ENCODE peak calls at places on chromosomes 2 and 18, in six cellular contexts. H, Q, T, W, O and P are unnamed samples.

GRCh38 chr18:45245036-45245638 is 370.1 kb upstream of the SLC14A2 start:
- DNase-seq in Q (no peak), O (no peak), T (no peak), H (no peak), W (no peak), P (no peak)

GRCh38 chr2:119723784-119724467 is 35.8 kb upstream of the PTPN4 start:
- DNase-seq in W (no peak), Q (no peak), H (no peak), T (no peak), O (no peak), P (peak)

GRCh38 chr2:36797324-36798070 is 101.0 kb downstream of the VIT start:
- DNase-seq in H (peak), Q (no peak), T (no peak), O (no peak), W (no peak), P (peak)

GRCh38 chr2:9127316-9127715 is 79.3 kb upstream of the ASAP2 start:
- DNase-seq in H (no peak), T (no peak), Q (no peak), W (no peak), O (no peak), P (no peak)

GRCh38 chr2:14751581-14751980 is 119.1 kb downstream of the LRATD1 start:
- DNase-seq in Q (no peak), W (no peak), T (no peak), H (no peak), O (no peak), P (no peak)

GRCh38 chr18:22207022-22207758 is 37.8 kb downstream of the GATA6 start:
- DNase-seq in H (peak), W (no peak), T (no peak), Q (no peak), O (no peak), P (peak)

GRCh38 chr18:7812431-7813063 is 245.4 kb downstream of the PTPRM start:
- DNase-seq in Q (peak), T (no peak), H (peak), W (no peak), O (no peak), P (peak)

GRCh38 chr2:105858868-105859693 is 114.4 kb downstream of the NCK2 start:
- DNase-seq in H (no peak), Q (no peak), O (no peak), W (peak), T (no peak), P (no peak)

GRCh38 chr2:42010743-42011298 is 37.0 kb upstream of the PKDCC start:
- DNase-seq in H (peak), Q (no peak), O (no peak), W (no peak), T (no peak), P (peak)

GRCh38 chr2:228986961-228987360 is 284.1 kb downstream of the PID1 start:
- DNase-seq in Q (no peak), T (no peak), H (peak), O (no peak), W (no peak), P (no peak)

GRCh38 chr2:102736174-102736606 is 25.6 kb upstream of the TMEM182 start:
- DNase-seq in H (peak), Q (peak), T (peak), O (peak), W (peak), P (peak)

GRCh38 chr2:174059178-174059874 is 94.2 kb upstream of the SP3 start:
- DNase-seq in Q (peak), H (peak), O (peak), T (no peak), W (no peak), P (peak)

GRCh38 chr18:76553715-76554603 is 58.9 kb upstream of the ZNF516 start:
- DNase-seq in O (no peak), W (no peak), T (no peak), Q (no peak), H (peak), P (peak)

GRCh38 chr2:175373729-175374128 is 192.2 kb upstream of the ATP5MC3 start:
- DNase-seq in H (no peak), O (no peak), Q (no peak), W (no peak), T (no peak), P (no peak)

GRCh38 chr2:231007159-231008045 is 11.5 kb downstream of the SPATA3 start:
- DNase-seq in Q (no peak), W (peak), H (no peak), O (no peak), T (no peak), P (no peak)

GRCh38 chr2:86519349-86519748 is 43.9 kb downstream of the CHMP3 start:
- DNase-seq in O (no peak), Q (no peak), H (no peak), W (no peak), T (no peak), P (no peak)

GRCh38 chr2:234708091-234708683 is 211.3 kb upstream of the ARL4C start:
- DNase-seq in W (no peak), T (no peak), O (no peak), H (no peak), Q (no peak), P (no peak)

GRCh38 chr18:4233468-4233867 is 221.6 kb downstream of the DLGAP1 start:
- DNase-seq in O (no peak), Q (no peak), H (no peak), T (no peak), W (no peak), P (no peak)

GRCh38 chr18:45275367-45276113 is 339.7 kb upstream of the SLC14A2 start:
- DNase-seq in T (no peak), H (peak), O (peak), Q (peak), W (no peak), P (peak)

GRCh38 chr2:234422242-234422641 is 74.6 kb downstream of the ARL4C start:
- DNase-seq in W (peak), T (no peak), Q (peak), O (no peak), H (peak), P (peak)

GRCh38 chr2:212998629-212999359 is 152.6 kb downstream of the IKZF2 start:
- DNase-seq in H (peak), T (no peak), W (no peak), Q (no peak), O (no peak), P (peak)

GRCh38 chr2:235200216-235200615 is 248.4 kb downstream of the SH3BP4 start:
- DNase-seq in Q (no peak), H (no peak), W (no peak), O (no peak), T (no peak), P (no peak)

GRCh38 chr18:58095251-58095650 is 51.2 kb downstream of the NEDD4L start:
- DNase-seq in T (no peak), H (no peak), O (no peak), W (no peak), Q (no peak), P (no peak)

GRCh38 chr18:9042766-9043481 is 59.6 kb upstream of the NDUFV2 start:
- DNase-seq in W (no peak), O (no peak), T (no peak), Q (no peak), H (no peak), P (no peak)

GRCh38 chr2:44772670-44773378 is 168.7 kb upstream of the SIX3 start:
- DNase-seq in Q (no peak), H (no peak), T (no peak), O (no peak), W (no peak), P (no peak)

GRCh38 chr2:98463551-98463971 is 18.9 kb downstream of the INPP4A start:
- DNase-seq in W (no peak), O (no peak), H (no peak), T (no peak), Q (no peak), P (no peak)

GRCh38 chr2:100292022-100292580 is 30.2 kb downstream of the LONRF2 start:
- DNase-seq in Q (peak), O (peak), W (peak), T (no peak), H (peak), P (peak)

GRCh38 chr2:66888791-66889631 is 454.1 kb downstream of the MEIS1 start:
- DNase-seq in W (no peak), H (peak), Q (peak), O (no peak), T (no peak), P (peak)

GRCh38 chr18:36451454-36452251 is 154.1 kb downstream of the FHOD3 start:
- DNase-seq in Q (no peak), T (no peak), H (peak), W (no peak), O (no peak), P (peak)

GRCh38 chr18:13620818-13621445 is 105.4 kb downstream of the FAM210A start:
- DNase-seq in Q (no peak), O (no peak), W (no peak), T (no peak), H (no peak), P (no peak)

GRCh38 chr2:227870710-227871374 is 589 bp upstream of the DAW1 start:
- DNase-seq in H (peak), T (no peak), Q (peak), W (peak), O (no peak), P (peak)

GRCh38 chr2:88400398-88400797 is 52.1 kb downstream of the FOXI3 start:
- DNase-seq in Q (no peak), H (no peak), T (no peak), O (no peak), W (no peak), P (no peak)

GRCh38 chr2:195622966-195623365 is 34.1 kb upstream of the SLC39A10 start:
- DNase-seq in O (no peak), H (peak), Q (peak), W (no peak), T (no peak), P (no peak)

GRCh38 chr2:70964596-70965386 is 13.6 kb upstream of the ANKRD53 start:
- DNase-seq in W (no peak), O (peak), T (peak), Q (peak), H (peak), P (peak)

GRCh38 chr18:68152770-68153169 is 562.1 kb downstream of the TMX3 start:
- DNase-seq in H (no peak), Q (peak), O (no peak), T (no peak), W (no peak), P (no peak)

GRCh38 chr2:113240915-113241911 is 37.5 kb downstream of the PAX8 start:
- DNase-seq in Q (peak), H (peak), T (no peak), W (peak), O (peak), P (peak)

GRCh38 chr2:147479363-147479762 is 365.5 kb upstream of the ACVR2A start:
- DNase-seq in T (no peak), O (no peak), H (no peak), W (no peak), Q (no peak), P (no peak)
- H3K4me3 ChIP-seq in T (no peak), O (no peak), H (no peak), W (no peak), Q (no peak), P (no peak)

GRCh38 chr2:232979871-232980461 is 33.1 kb downstream of the NGEF start:
- DNase-seq in O (peak), W (no peak), T (no peak), Q (peak), H (peak), P (peak)
- TF ChIP-seq CTCF in O (no peak), W (no peak), T (no peak), Q (peak), H (peak), P (peak)

DNA sequence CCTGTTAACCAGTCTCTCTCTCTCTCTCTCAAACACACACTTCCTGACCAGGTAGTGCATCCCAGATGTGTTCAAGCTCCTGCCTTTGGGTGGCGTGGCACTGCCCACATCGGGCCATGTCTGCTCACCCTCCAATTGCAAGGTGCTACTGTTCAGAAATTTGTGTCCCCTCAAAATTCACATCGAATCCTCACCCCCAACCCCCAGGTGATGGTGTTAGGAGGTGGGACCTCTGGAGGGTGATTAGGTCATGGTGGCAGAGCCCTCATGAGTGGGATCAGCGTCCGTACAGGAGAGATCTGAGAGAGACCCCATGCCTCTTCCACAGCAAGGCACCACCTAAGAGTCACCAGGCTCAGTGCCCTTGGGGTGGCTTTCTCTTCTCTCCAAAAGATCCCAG is 8.8 kb downstream of the COPS9 start:
- DNase-seq in O (no peak), W (no peak), Q (no peak), H (no peak), T (no peak), P (no peak)
- H3K4me3 ChIP-seq in O (no peak), W (no peak), Q (no peak), H (no peak), T (no peak), P (no peak)

GRCh38 chr18:24659837-24660720 is 199.6 kb downstream of the HRH4 start:
- DNase-seq in T (peak), H (peak), W (no peak), O (no peak), Q (no peak), P (peak)
- TF ChIP-seq CTCF in T (no peak), H (no peak), W (no peak), O (no peak), Q (no peak), P (no peak)

DNA sequence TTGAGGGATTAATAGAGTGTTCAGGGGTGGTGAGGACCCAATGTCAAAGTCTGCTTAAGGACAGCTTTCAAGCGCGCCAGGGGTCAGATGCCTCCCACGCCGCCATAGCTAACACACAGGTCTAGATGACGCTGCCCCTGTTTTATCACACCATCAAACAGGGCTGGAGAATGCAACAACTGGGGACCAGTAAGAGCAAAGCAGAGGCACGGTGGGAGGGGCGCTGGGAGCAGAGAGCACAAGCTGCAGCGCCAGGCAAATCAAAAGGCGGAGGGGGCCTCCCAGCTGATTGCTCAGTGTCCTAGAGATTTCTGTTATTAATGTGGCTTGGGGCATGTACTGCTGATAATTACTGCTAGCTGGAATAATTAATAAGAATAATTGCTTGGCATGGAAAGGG is 104.3 kb upstream of the ZNF521 start:
- DNase-seq in O (peak), W (no peak), H (no peak), T (no peak), Q (no peak), P (no peak)
- H3K4me3 ChIP-seq in O (no peak), W (no peak), H (no peak), T (no peak), Q (no peak), P (no peak)

DNA sequence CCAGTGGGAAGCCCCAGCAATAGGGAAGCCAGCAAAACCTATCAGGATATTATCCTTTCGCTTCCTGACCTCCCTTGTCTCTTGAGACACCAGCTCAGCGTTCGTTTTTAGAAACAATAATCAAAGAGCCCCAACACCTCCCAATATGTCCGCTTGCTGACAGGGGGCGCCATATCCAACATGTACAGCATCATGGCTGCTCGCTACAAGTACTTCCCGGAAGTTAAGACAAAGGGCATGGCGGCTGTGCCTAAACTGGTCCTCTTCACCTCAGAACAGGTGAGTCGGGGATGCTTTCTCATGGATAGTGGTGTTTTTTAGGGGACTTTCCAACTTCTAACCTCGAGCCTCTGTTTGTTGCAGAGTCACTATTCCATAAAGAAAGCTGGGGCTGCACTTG is 28.7 kb downstream of the GAD1 start:
- DNase-seq in H (no peak), O (peak), T (no peak), Q (peak), W (peak), P (no peak)
- TF ChIP-seq CTCF in H (no peak), O (peak), T (no peak), Q (no peak), W (no peak), P (peak)

DNA sequence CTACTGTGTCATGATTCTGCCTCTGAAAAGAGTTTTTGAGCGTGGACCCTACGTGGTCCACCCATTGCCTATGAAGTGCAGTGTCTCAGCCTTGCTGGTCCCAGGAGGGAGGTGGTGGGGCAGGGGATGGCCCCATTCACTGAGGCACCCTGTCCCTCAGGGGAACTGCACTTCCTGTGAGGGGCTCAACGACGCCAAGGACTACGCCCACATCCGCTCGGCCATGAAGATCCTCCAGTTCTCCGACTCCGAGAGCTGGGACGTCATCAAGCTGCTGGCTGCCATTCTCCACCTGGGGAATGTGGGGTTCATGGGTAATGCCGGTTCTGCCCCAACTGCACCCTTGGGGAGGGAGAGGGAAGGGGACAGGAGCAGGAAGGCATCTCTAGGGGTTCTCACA is 42.5 kb downstream of the MYO7B start:
- DNase-seq in O (no peak), W (no peak), H (no peak), T (no peak), Q (no peak), P (no peak)
- H3K4me3 ChIP-seq in O (no peak), W (no peak), H (no peak), T (no peak), Q (no peak), P (no peak)

GRCh38 chr2:236309669-236310029 is 45.4 kb upstream of the ASB18 start:
- DNase-seq in H (peak), Q (peak), T (no peak), W (no peak), O (peak), P (peak)
- TF ChIP-seq CTCF in H (no peak), Q (peak), T (no peak), W (peak), O (peak), P (peak)

GRCh38 chr18:48065601-48065995 is 135.1 kb upstream of the SMAD2 start:
- DNase-seq in Q (no peak), W (no peak), O (no peak), H (no peak), T (no peak), P (no peak)

GRCh38 chr18:48061781-48062570 is 131.5 kb upstream of the SMAD2 start:
- DNase-seq in Q (no peak), T (no peak), W (no peak), O (no peak), H (peak), P (peak)

GRCh38 chr18:48068916-48069445 is 138.5 kb upstream of the SMAD2 start:
- DNase-seq in T (no peak), W (no peak), Q (no peak), H (no peak), O (no peak), P (no peak)

GRCh38 chr18:48064978-48065600 is 134.6 kb upstream of the SMAD2 start:
- DNase-seq in W (no peak), Q (no peak), O (no peak), T (no peak), H (no peak), P (no peak)

DNA sequence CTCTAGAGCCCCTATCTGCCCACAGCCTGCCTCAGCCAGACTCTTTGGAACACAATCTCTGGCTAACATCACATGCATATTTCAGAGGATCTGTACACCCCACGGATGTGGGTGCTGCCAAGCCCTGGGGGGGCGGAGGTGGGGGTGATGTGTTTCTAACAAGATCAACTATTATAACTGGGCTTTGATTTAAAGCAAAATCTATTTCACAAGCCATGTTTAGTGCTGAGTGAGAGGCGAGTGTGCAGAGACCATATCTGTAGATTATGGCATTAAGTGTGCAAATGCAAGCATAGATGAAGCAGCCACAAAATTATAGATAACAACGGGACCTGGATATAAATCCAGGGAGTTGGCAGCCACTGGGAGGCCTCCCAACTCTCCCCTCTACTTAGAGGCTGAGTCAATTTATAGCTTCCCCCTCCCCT is 135.8 kb upstream of the SMAD2 start:
- DNase-seq in O (no peak), Q (no peak), W (no peak), T (no peak), H (no peak), P (no peak)
- H3K4me3 ChIP-seq in O (no peak), Q (no peak), W (no peak), T (no peak), H (no peak), P (no peak)